ENCODE peak calls at places on chromosome 1, in ten cellular contexts. N, U, C, V, F, J, I, X, E and G are unnamed samples.

GRCh38 chr1:119778886-119779560 is 10.3 kb upstream of the HMGCS2 start:
- DNase-seq in N (no peak), U (no peak), C (no peak), V (no peak), F (no peak), J (no peak), I (no peak), X (no peak), E (no peak), G (no peak)

GRCh38 chr1:244709491-244710368 is 56.8 kb downstream of the DESI2 start:
- DNase-seq in N (no peak), U (no peak), C (no peak), V (no peak), F (no peak), J (no peak), I (no peak), X (no peak), E (no peak), G (no peak)

GRCh38 chr1:173113015-173113741 is 62.4 kb upstream of the TNFSF18 start:
- DNase-seq in N (peak), U (no peak), C (no peak), V (no peak), F (no peak), J (no peak), I (no peak), X (no peak), E (no peak), G (peak)

GRCh38 chr1:211625040-211625439 is 46.1 kb upstream of the SLC30A1 start:
- DNase-seq in N (peak), U (no peak), C (peak), V (peak), F (no peak), J (no peak), I (no peak), X (peak), E (no peak), G (peak)

GRCh38 chr1:111955755-111956154 is 33.7 kb downstream of the KCND3 start:
- DNase-seq in N (peak), U (no peak), C (no peak), V (no peak), F (no peak), J (no peak), I (no peak), X (no peak), E (no peak), G (no peak)

GRCh38 chr1:92655197-92655801 is 129.6 kb downstream of the EVI5 start:
- DNase-seq in N (no peak), U (no peak), C (no peak), V (no peak), F (no peak), J (no peak), I (no peak), X (no peak), E (no peak), G (no peak)

GRCh38 chr1:208054485-208054884 is 143.6 kb upstream of the CD34 start:
- DNase-seq in N (peak), U (no peak), C (no peak), V (no peak), F (no peak), J (no peak), I (no peak), X (no peak), E (no peak), G (no peak)

GRCh38 chr1:205670611-205671430 is 9.5 kb downstream of the SLC45A3 start:
- DNase-seq in N (no peak), U (peak), C (no peak), V (no peak), F (no peak), J (no peak), I (no peak), X (no peak), E (no peak), G (no peak)

GRCh38 chr1:96845464-96845863 is 123.9 kb downstream of the PTBP2 start:
- DNase-seq in N (peak), U (peak), C (peak), V (peak), F (peak), J (no peak), I (no peak), X (peak), E (no peak), G (no peak)

GRCh38 chr1:53645690-53646078 is 93.3 kb downstream of the GLIS1 start:
- DNase-seq in N (no peak), U (no peak), C (no peak), V (no peak), F (no peak), J (no peak), I (no peak), X (no peak), E (no peak), G (no peak)